ENCODE peak calls at places on chromosomes 12 and 14, in six cellular contexts. U is left ventricle myocardium inferior, C is psoas muscle, D is right cardiac atrium, P is PC-3, A is esophagus muscularis mucosa. E is an unnamed sample.

GRCh38 chr14:53183071-53183470 is 29.9 kb upstream of the DDHD1 start:
- DNase-seq in U (no peak), C (no peak), D (no peak), P (no peak), A (no peak), E (no peak)

GRCh38 chr12:15796493-15797141 is 7.4 kb upstream of the EPS8 start:
- DNase-seq in U (no peak), C (no peak), D (no peak), P (peak; percentile 79), A (no peak), E (no peak)

GRCh38 chr12:66693901-66694513 is 15.1 kb upstream of the GRIP1 start:
- DNase-seq in U (no peak), C (no peak), D (peak; percentile 15), P (peak; percentile 89), A (no peak), E (peak; percentile 9)

GRCh38 chr12:119804011-119804641 is 73.0 kb downstream of the CIT start:
- DNase-seq in U (peak; percentile 35), C (peak; percentile 75), D (peak; percentile 66), P (peak; percentile 87), A (no peak), E (peak; percentile 44)

GRCh38 chr14:33611405-33612183 is 339.3 kb downstream of the EGLN3 start:
- DNase-seq in U (no peak), C (no peak), D (no peak), P (peak; percentile 69), A (no peak), E (peak; percentile 50)

GRCh38 chr12:42732908-42733411 is 143.4 kb upstream of the PRICKLE1 start:
- DNase-seq in U (no peak), C (no peak), D (no peak), P (no peak), A (no peak), E (no peak)

GRCh38 chr12:32611986-32612385 is 67.1 kb upstream of the DNM1L start:
- DNase-seq in U (peak; percentile 27), C (no peak), D (peak; percentile 20), P (no peak), A (no peak), E (no peak)

GRCh38 chr12:2288001-2288400 is 235.2 kb downstream of the CACNA1C start:
- DNase-seq in U (no peak), C (no peak), D (no peak), P (no peak), A (no peak), E (no peak)

GRCh38 chr14:75267141-75267601 is 11.5 kb upstream of the FOS start:
- DNase-seq in U (no peak), C (no peak), D (no peak), P (no peak), A (no peak), E (no peak)

GRCh38 chr12:109388167-109388563 is 40.5 kb downstream of the MYO1H start:
- DNase-seq in U (no peak), C (no peak), D (no peak), P (no peak), A (no peak), E (no peak)

GRCh38 chr14:97441740-97442362 is 644.7 kb downstream of the VRK1 start:
- DNase-seq in U (no peak), C (no peak), D (no peak), P (no peak), A (no peak), E (no peak)

GRCh38 chr14:97106166-97106565 is 309.0 kb downstream of the VRK1 start:
- DNase-seq in U (no peak), C (no peak), D (no peak), P (no peak), A (no peak), E (no peak)

GRCh38 chr14:67787673-67788072 is 28.7 kb downstream of the ZFYVE26 start:
- DNase-seq in U (no peak), C (no peak), D (no peak), P (no peak), A (no peak), E (no peak)

GRCh38 chr12:45490232-45490881 is 239.1 kb upstream of the ARID2 start:
- DNase-seq in U (no peak), C (no peak), D (no peak), P (peak; percentile 30), A (no peak), E (peak; percentile 30)

GRCh38 chr12:42759622-42760273 is 170.2 kb upstream of the PRICKLE1 start:
- DNase-seq in U (peak; percentile 71), C (peak; percentile 79), D (peak; percentile 77), P (peak; percentile 52), A (peak; percentile 93), E (no peak)

GRCh38 chr12:104064031-104064841 is at the start of gene HCFC2:
- DNase-seq in U (peak; percentile 92), C (peak; percentile 94), D (peak; percentile 94), P (peak; percentile 90), A (peak; percentile 97), E (peak; percentile 77)
- H3K27ac ChIP-seq in U (peak within 1 kb of the TSS; percentile 95), C (peak within 1 kb of the TSS; percentile 96), D (peak within 1 kb of the TSS; percentile 82), P (peak within 1 kb of the TSS; percentile 15), A (peak within 1 kb of the TSS; percentile 91), E (peak within 1 kb of the TSS; percentile 55)

DNA sequence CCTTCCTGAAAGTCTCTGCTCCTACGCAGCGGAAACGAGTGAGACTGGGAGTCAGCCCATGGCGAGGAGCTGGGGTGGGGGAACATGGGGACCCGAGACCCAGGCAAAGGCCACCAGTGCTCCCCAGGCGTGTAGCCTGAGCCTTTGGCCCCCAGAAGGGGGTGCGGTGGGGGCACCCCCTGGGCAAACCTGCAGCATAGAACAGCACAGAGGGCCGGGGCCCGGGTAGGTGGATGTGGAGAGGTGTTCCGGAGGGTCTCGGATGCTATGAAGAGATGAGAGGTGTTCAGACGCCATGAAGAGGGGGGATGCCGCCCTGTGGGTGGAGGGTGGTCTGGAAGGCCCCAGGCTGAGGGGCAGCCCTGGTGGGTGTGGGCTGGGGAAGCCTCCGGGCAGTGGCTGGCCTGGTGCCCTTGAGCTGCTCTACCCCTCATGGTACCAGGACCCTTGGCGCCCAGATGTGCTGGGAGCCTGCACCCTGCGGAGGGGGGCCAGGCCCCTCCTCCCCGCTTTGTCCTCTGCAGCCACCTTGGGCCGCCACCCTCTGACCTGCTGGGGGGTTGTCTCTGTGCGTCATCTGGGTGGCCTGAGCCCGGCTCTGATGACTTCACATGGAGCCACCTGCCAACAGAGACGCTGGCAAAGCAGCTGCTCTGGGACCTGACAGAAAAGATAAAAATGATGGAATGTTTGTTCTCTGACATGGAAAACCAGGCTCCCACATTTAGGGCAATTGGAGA is 83.4 kb downstream of the KIF26A start:
- DNase-seq in U (no peak), C (peak; percentile 11), D (no peak), P (no peak), A (no peak), E (no peak)
- H3K27ac ChIP-seq in U (no peak overlapping the region), C (no peak overlapping the region), D (no peak overlapping the region), P (no peak overlapping the region), A (no peak overlapping the region), E (no peak overlapping the region)

GRCh38 chr14:103697196-103697595 is 18.1 kb downstream of the XRCC3 start:
- DNase-seq in U (no peak), C (no peak), D (no peak), P (no peak), A (no peak), E (no peak)
- H3K27ac ChIP-seq in U (peak overlapping the region; percentile 76), C (peak overlapping the region; percentile 64), D (no peak overlapping the region), P (no peak overlapping the region), A (peak overlapping the region; percentile 71), E (no peak overlapping the region)

GRCh38 chr12:6206327-6206726 is 6.1 kb downstream of the CD9 start:
- DNase-seq in U (no peak), C (no peak), D (no peak), P (no peak), A (no peak), E (peak; percentile 0)

GRCh38 chr12:6205761-6206160 is 5.6 kb downstream of the CD9 start:
- DNase-seq in U (no peak), C (no peak), D (no peak), P (no peak), A (no peak), E (no peak)

GRCh38 chr12:6205144-6205539 is 4.9 kb downstream of the CD9 start:
- DNase-seq in U (peak; percentile 74), C (peak; percentile 58), D (peak; percentile 78), P (no peak), A (no peak), E (no peak)

GRCh38 chr12:6202846-6203245 is 2.6 kb downstream of the CD9 start:
- DNase-seq in U (no peak), C (no peak), D (no peak), P (no peak), A (no peak), E (peak; percentile 13)

GRCh38 chr12:6204533-6205143 is 4.4 kb downstream of the CD9 start:
- DNase-seq in U (no peak), C (no peak), D (no peak), P (no peak), A (no peak), E (peak; percentile 21)
- H3K27ac ChIP-seq in U (peak overlapping the region; percentile 92), C (peak overlapping the region; percentile 48), D (peak overlapping the region; percentile 84), P (no peak overlapping the region), A (peak overlapping the region; percentile 100), E (peak overlapping the region; percentile 65)

GRCh38 chr12:87985069-87985675 is 44.0 kb downstream of the C12orf50 start:
- DNase-seq in U (no peak), C (no peak), D (no peak), P (no peak), A (no peak), E (no peak)

GRCh38 chr12:87975879-87976278 is 53.3 kb downstream of the C12orf50 start:
- DNase-seq in U (no peak), C (no peak), D (no peak), P (no peak), A (no peak), E (no peak)

GRCh38 chr12:87982208-87982607 is 47.0 kb downstream of the C12orf50 start:
- DNase-seq in U (no peak), C (no peak), D (no peak), P (no peak), A (no peak), E (no peak)

GRCh38 chr12:87981495-87981894 is 47.7 kb downstream of the C12orf50 start:
- DNase-seq in U (no peak), C (no peak), D (no peak), P (no peak), A (no peak), E (no peak)
- H3K27ac ChIP-seq in U (no peak overlapping the region), C (no peak overlapping the region), D (no peak overlapping the region), P (no peak overlapping the region), A (no peak overlapping the region), E (no peak overlapping the region)

DNA sequence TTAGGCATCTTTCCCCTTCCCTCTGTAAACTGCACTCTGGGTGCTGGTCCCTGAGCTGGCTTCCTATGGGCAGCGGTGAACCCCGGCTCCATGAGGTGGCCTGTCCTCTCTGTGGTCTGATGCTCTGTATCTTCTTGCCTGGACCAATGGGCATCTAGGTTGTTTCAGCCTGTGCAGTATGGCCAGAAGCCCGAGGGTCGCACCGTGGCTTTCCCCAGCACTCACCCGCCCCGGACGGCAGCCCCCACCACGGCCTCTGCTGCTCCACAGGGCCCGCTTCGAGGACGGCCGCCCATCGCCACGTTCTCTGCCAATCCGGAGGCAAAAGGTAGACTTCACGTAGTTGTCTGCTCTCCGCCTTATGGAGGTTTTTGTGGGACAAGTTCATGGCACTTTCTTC is 70.1 kb downstream of the EP400 start:
- DNase-seq in U (no peak), C (no peak), D (no peak), P (no peak), A (no peak), E (no peak)
- H3K27ac ChIP-seq in U (no peak overlapping the region), C (no peak overlapping the region), D (no peak overlapping the region), P (no peak overlapping the region), A (no peak overlapping the region), E (no peak overlapping the region)

GRCh38 chr14:38065101-38065762 is 142.5 kb upstream of the SSTR1 start:
- DNase-seq in U (no peak), C (no peak), D (no peak), P (no peak), A (no peak), E (no peak)
- H3K27ac ChIP-seq in U (no peak overlapping the region), C (no peak overlapping the region), D (no peak overlapping the region), P (no peak overlapping the region), A (no peak overlapping the region), E (no peak overlapping the region)